ENCODE peak calls at places on chromosomes 7 and 10, in eight cellular contexts. C is endothelial cell; I is NCI-H1417; A is Peyer's patch; J is NK-92 treated with Interleukin-12 subunit alpha and Interleukin-12 subunit beta, amount 100 ng/mL, for 24 hours; U is activated CD4-positive, alpha-beta T cell treated with anti-CD3 and anti-CD28 coated beads for 48 hours; H is GM12865; N is stimulated activated naive B cell treated with anti-CD40 and anti-IgM and Interleukin-4, amounts not matched to agents 10 μg/mL and 1 μg/mL and 100 μg/mL, for 72 hours. W is an unnamed sample.

GRCh38 chr7:8161398-8161828 is 100.6 kb downstream of the ICA1 start:
- DNase-seq in C (no peak), I (no peak), A (no peak), J (no peak), U (no peak), H (no peak), N (no peak), W (no peak)

GRCh38 chr10:63773962-63774361 is 252.8 kb downstream of the REEP3 start:
- DNase-seq in C (no peak), I (no peak), A (no peak), J (no peak), U (no peak), H (no peak), N (no peak), W (no peak)

GRCh38 chr10:13890617-13891541 is 304.1 kb downstream of the PRPF18 start:
- DNase-seq in C (no peak), I (no peak), A (no peak), J (no peak), U (peak; percentile 10), H (no peak), N (no peak), W (peak; percentile 60)

GRCh38 chr10:30436200-30436599 is 2.2 kb downstream of the MAP3K8 start:
- DNase-seq in C (no peak), I (no peak), A (no peak), J (no peak), U (peak; percentile 17), H (peak; percentile 59), N (no peak), W (peak; percentile 81)

GRCh38 chr10:69411476-69411875 is 5.2 kb downstream of the TACR2 start:
- DNase-seq in C (no peak), I (no peak), A (no peak), J (no peak), U (no peak), H (no peak), N (no peak), W (no peak)

GRCh38 chr7:93055543-93056107 is 62.2 kb downstream of the SAMD9 start:
- DNase-seq in C (no peak), I (peak; percentile 33), A (no peak), J (no peak), U (no peak), H (peak; percentile 52), N (no peak), W (peak; percentile 66)

GRCh38 chr7:159078911-159079270 is 65.8 kb downstream of the VIPR2 start:
- DNase-seq in C (no peak), I (no peak), A (no peak), J (no peak), U (no peak), H (no peak), N (no peak), W (no peak)

GRCh38 chr7:131544449-131545425 is 11.7 kb downstream of the PODXL start:
- DNase-seq in C (peak; percentile 44), I (peak; percentile 11), A (no peak), J (no peak), U (no peak), H (peak; percentile 18), N (no peak), W (peak; percentile 62)

GRCh38 chr7:67377939-67378862 is 381.6 kb downstream of the TYW1 start:
- DNase-seq in C (peak; percentile 71), I (peak; percentile 89), A (peak; percentile 59), J (peak; percentile 51), U (peak; percentile 74), H (peak; percentile 82), N (peak; percentile 52), W (peak; percentile 93)

GRCh38 chr7:25596443-25596842 is 368.2 kb upstream of the NPVF start:
- DNase-seq in C (no peak), I (no peak), A (no peak), J (no peak), U (no peak), H (no peak), N (no peak), W (no peak)

GRCh38 chr7:117349545-117349944 is 26.7 kb upstream of the WNT2 start:
- DNase-seq in C (no peak), I (no peak), A (no peak), J (no peak), U (no peak), H (no peak), N (no peak), W (peak; percentile 19)

GRCh38 chr10:23630880-23631279 is 192.0 kb downstream of the OTUD1 start:
- DNase-seq in C (no peak), I (no peak), A (no peak), J (no peak), U (no peak), H (no peak), N (no peak), W (peak; percentile 28)

GRCh38 chr7:130875265-130875741 is 141.3 kb upstream of the KLF14 start:
- DNase-seq in C (peak; percentile 69), I (peak; percentile 27), A (no peak), J (peak; percentile 19), U (peak; percentile 73), H (peak; percentile 60), N (peak; percentile 24), W (peak; percentile 87)

GRCh38 chr7:88548399-88548798 is 211.1 kb upstream of the ZNF804B start:
- DNase-seq in C (no peak), I (no peak), A (no peak), J (no peak), U (no peak), H (no peak), N (no peak), W (no peak)

GRCh38 chr10:90885176-90885575 is 13.4 kb downstream of the RPP30 start:
- DNase-seq in C (no peak), I (no peak), A (no peak), J (no peak), U (no peak), H (no peak), N (no peak), W (no peak)

GRCh38 chr10:97601268-97602215 is 12.0 kb downstream of the C10orf62 start:
- DNase-seq in C (no peak), I (no peak), A (no peak), J (no peak), U (no peak), H (no peak), N (no peak), W (no peak)